ENCODE peak calls at places on chromosomes 16 and 17, in nine cellular contexts. M is neuronal stem cell; D is mammary epithelial cell; W is CD4-positive, alpha-beta memory T cell; E is osteoblast; B is trophoblast cell; U is prostate gland; G is neural progenitor cell; Z is adrenal gland. K is an unnamed sample. For H3K4me1, the result is how much of the 10 kb centered on the place peaks cover.

GRCh38 chr17:57682667-57683066 is 62.4 kb downstream of the CCDC182 start:
- DNase-seq in B (no peak), E (no peak), U (no peak), G (no peak), Z (no peak), W (no peak), M (no peak), D (no peak), K (no peak)

GRCh38 chr17:65495255-65496060 is 66.0 kb downstream of the AXIN2 start:
- DNase-seq in E (no peak), B (peak), Z (no peak), D (no peak), M (peak), W (peak), U (no peak), G (peak), K (no peak)

GRCh38 chr16:69194488-69194887 is 7.5 kb downstream of the SNTB2 start:
- DNase-seq in M (no peak), G (no peak), Z (no peak), U (no peak), E (no peak), D (no peak), W (no peak), B (no peak), K (no peak)

GRCh38 chr17:49545007-49545660 is 30.5 kb upstream of the NXPH3 start:
- DNase-seq in M (no peak), G (no peak), D (no peak), B (no peak), W (no peak), U (no peak), E (no peak), Z (no peak), K (no peak)

GRCh38 chr17:29581583-29582253 is 7.7 kb downstream of the GIT1 start:
- DNase-seq in E (peak), M (no peak), U (peak), B (no peak), Z (no peak), D (peak), G (no peak), W (no peak), K (no peak)

GRCh38 chr17:29771561-29771960 is 148.8 kb upstream of the CORO6 start:
- DNase-seq in D (no peak), U (no peak), W (no peak), G (no peak), B (no peak), Z (no peak), E (no peak), M (no peak), K (no peak)

GRCh38 chr16:30783280-30784109 is 3.5 kb downstream of the ZNF629 start:
- DNase-seq in W (no peak), U (no peak), M (no peak), E (peak), B (no peak), D (no peak), Z (no peak), G (no peak), K (no peak)

GRCh38 chr17:44968225-44969143 is at the start of gene C1QL1:
- DNase-seq in U (peak), B (peak), D (peak), E (peak), G (peak), W (peak), Z (peak), M (peak), K (peak)

GRCh38 chr17:40032322-40033320 is 17.4 kb downstream of the CSF3 start:
- DNase-seq in Z (no peak), G (no peak), M (no peak), W (no peak), E (peak), U (no peak), D (no peak), B (no peak), K (no peak)

GRCh38 chr17:48545539-48545938 is 630 bp upstream of the HOXB2 start:
- DNase-seq in B (no peak), E (no peak), U (no peak), M (no peak), Z (no peak), G (peak), D (no peak), W (no peak), K (no peak)

GRCh38 chr17:65228734-65229390 is 91.7 kb downstream of the RGS9 start:
- DNase-seq in Z (no peak), E (peak), G (no peak), M (no peak), U (no peak), D (peak), W (peak), B (no peak), K (peak)

GRCh38 chr17:71423871-71424546 is 696.8 kb upstream of the SOX9 start:
- DNase-seq in B (peak), M (no peak), Z (no peak), D (peak), G (no peak), W (no peak), E (no peak), U (no peak), K (no peak)

GRCh38 chr16:1961651-1962067 is 2.3 kb downstream of the NDUFB10 start:
- DNase-seq in Z (no peak), U (no peak), E (peak), M (no peak), D (no peak), G (no peak), B (no peak), W (no peak), K (peak)

GRCh38 chr16:9528680-9529079 is 437.2 kb downstream of the HAPSTR1 start:
- DNase-seq in W (no peak), M (no peak), D (no peak), Z (no peak), B (no peak), G (no peak), U (no peak), E (no peak), K (no peak)

GRCh38 chr17:76262732-76263344 is 2.3 kb upstream of the UBALD2 start:
- DNase-seq in E (peak), U (peak), D (peak), G (no peak), Z (no peak), W (no peak), M (no peak), B (peak), K (no peak)

GRCh38 chr16:85729452-85729851 is 21.4 kb downstream of the C16orf74 start:
- DNase-seq in E (peak), Z (no peak), M (no peak), G (no peak), B (no peak), D (no peak), W (no peak), U (no peak), K (no peak)

GRCh38 chr17:67289174-67289876 is 44.3 kb upstream of the HELZ start:
- DNase-seq in G (no peak), U (peak), W (no peak), Z (peak), D (peak), E (peak), B (no peak), M (no peak), K (peak)

GRCh38 chr16:88510091-88510719 is 57.1 kb downstream of the ZFPM1 start:
- DNase-seq in B (peak), G (no peak), M (no peak), E (no peak), Z (no peak), U (peak), D (peak), W (no peak), K (no peak)

GRCh38 chr17:36089888-36090836 is at the start of gene CCL3:
- DNase-seq in M (no peak), G (no peak), W (no peak), D (peak), E (no peak), B (peak), U (no peak), Z (no peak), K (no peak)

GRCh38 chr16:50680907-50681885 is at the start of gene SNX20:
- DNase-seq in G (no peak), B (no peak), Z (peak), E (peak), M (no peak), U (no peak), W (peak), D (no peak), K (no peak)

GRCh38 chr16:50679266-50679665 is 1.8 kb downstream of the SNX20 start:
- DNase-seq in G (no peak), W (no peak), U (no peak), B (no peak), D (no peak), Z (no peak), M (no peak), E (no peak), K (no peak)

GRCh38 chr16:50679676-50680555 is 1.2 kb downstream of the SNX20 start:
- DNase-seq in W (no peak), G (no peak), Z (no peak), B (no peak), E (peak), U (no peak), D (no peak), M (no peak), K (no peak)

GRCh38 chr16:50677351-50677750 is 3.8 kb downstream of the SNX20 start:
- DNase-seq in G (no peak), D (no peak), B (no peak), U (no peak), E (peak), M (no peak), Z (no peak), W (no peak), K (no peak)

GRCh38 chr16:50680556-50680893 is 587 bp downstream of the SNX20 start:
- DNase-seq in W (no peak), D (no peak), G (no peak), Z (no peak), M (no peak), B (no peak), E (no peak), U (no peak), K (no peak)
- H3K4me1 ChIP-seq in W (half or more), D (under half), G (under half), Z (under half), M (under half), B (under half), E (under half), U (under half), K (under half)

GRCh38 chr17:81415681-81416080 is 20.4 kb downstream of the BAHCC1 start:
- DNase-seq in M (no peak), Z (no peak), E (no peak), W (no peak), G (no peak), U (no peak), B (no peak), D (no peak), K (no peak)
- H3K4me1 ChIP-seq in M (under half), Z (under half), E (under half), W (under half), G (under half), U (under half), B (under half), D (under half), K (under half)

GRCh38 chr16:19518423-19518822 is 3.5 kb downstream of the GDE1 start:
- DNase-seq in W (no peak), D (no peak), B (no peak), Z (no peak), M (no peak), E (no peak), U (no peak), G (no peak), K (no peak)
- H3K4me1 ChIP-seq in W (half or more), D (under half), B (under half), Z (half or more), M (under half), E (under half), U (under half), G (under half), K (under half)

GRCh38 chr17:28494445-28495188 is 11.5 kb upstream of the FOXN1 start:
- DNase-seq in D (peak), E (peak), W (peak), M (peak), Z (peak), G (peak), B (peak), U (peak), K (peak)
- H3K4me1 ChIP-seq in D (under half), E (under half), W (under half), M (under half), Z (under half), G (under half), B (under half), U (under half), K (under half)

DNA sequence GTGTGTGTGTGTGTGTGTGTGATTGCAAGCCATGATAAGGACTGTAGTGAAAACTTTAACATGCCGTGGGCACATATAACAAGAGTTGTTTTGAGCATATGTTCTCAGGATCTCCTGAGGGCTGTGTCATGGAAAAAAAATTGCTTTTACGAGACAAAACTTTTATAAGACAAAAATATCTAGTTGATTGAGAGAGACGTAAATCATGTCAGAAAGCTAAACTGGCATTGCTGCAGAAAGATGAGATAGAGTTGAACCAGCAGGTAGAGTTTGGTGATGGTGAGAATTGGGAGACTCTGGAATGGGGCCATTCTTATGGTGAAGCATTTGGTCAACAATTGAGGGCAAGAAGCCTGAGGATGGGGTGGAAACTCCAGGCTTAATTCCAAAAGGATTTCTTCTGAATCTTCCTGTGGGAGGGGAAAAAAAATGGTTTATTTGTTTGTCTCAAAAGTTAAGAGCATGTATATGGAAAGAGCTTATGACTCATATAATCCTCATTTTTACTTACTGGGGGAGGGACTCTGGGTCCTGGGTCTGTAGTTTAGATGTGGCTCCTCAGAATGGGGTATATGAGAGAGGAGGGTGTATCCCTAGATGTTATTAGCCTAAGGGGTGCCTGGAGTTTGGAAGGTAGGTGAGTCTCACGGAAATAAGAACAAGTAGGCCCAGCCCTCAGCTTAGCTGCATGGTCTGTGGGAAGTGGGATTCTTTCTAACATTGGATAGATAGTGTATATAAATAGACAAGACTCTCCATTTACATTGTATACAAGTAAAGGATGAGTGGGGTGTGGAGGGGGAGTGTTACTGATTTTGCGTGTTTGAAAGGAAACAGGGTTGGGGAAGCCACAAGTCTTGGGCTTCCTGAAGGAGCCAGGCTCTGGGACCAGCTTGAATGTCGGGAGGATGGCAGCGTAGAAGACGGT is 7.1 kb downstream of the MINK1 start:
- DNase-seq in Z (no peak), B (no peak), D (no peak), W (no peak), U (no peak), M (no peak), G (no peak), E (peak), K (no peak)
- H3K4me1 ChIP-seq in Z (under half), B (under half), D (under half), W (half or more), U (under half), M (under half), G (under half), E (under half), K (under half)

GRCh38 chr16:11047057-11047456 is 102.7 kb downstream of the CLEC16A start:
- DNase-seq in E (no peak), G (no peak), D (no peak), W (no peak), M (no peak), Z (no peak), B (no peak), U (no peak), K (no peak)
- H3K4me1 ChIP-seq in E (under half), G (under half), D (under half), W (under half), M (under half), Z (under half), B (under half), U (under half), K (under half)